ENCODE peak calls at places on chromosomes 5 and 9, in eight cellular contexts. P is GM06990, M is lower leg skin, B is iris pigment epithelial cell, T is A549, A is RWPE1, O is GM23338, I is HTR-8/SVneo. Z is an unnamed sample.

GRCh38 chr5:163978897-163979296 is 473.5 kb downstream of the MAT2B start:
- DNase-seq in M (no peak), A (no peak), I (no peak), B (no peak), T (no peak), P (no peak), O (peak; percentile 35), Z (no peak)

GRCh38 chr5:114477816-114478330 is 116.0 kb downstream of the KCNN2 start:
- DNase-seq in I (no peak), P (no peak), B (no peak), T (no peak), M (no peak), A (no peak), O (no peak), Z (no peak)

GRCh38 chr9:79224672-79225433 is 346.9 kb upstream of the TLE4 start:
- DNase-seq in M (no peak), T (peak; percentile 36), I (peak; percentile 22), A (peak; percentile 83), O (no peak), P (no peak), B (peak; percentile 95), Z (no peak)

GRCh38 chr9:106772523-106773290 is 90.3 kb upstream of the ZNF462 start:
- DNase-seq in P (no peak), I (no peak), O (no peak), A (peak; percentile 41), M (no peak), T (no peak), B (peak; percentile 53), Z (no peak)

GRCh38 chr9:116687074-116687761 is at the start of gene TRIM32:
- DNase-seq in P (peak; percentile 92), M (peak; percentile 85), O (peak; percentile 95), B (peak; percentile 80), T (peak; percentile 88), I (peak; percentile 81), A (peak; percentile 99), Z (peak; percentile 96)

GRCh38 chr9:3962467-3962866 is 337.4 kb downstream of the GLIS3 start:
- DNase-seq in P (no peak), B (peak; percentile 77), T (peak; percentile 82), A (no peak), O (no peak), M (no peak), I (no peak), Z (no peak)

GRCh38 chr5:178077751-178078150 is 35.6 kb upstream of the N4BP3 start:
- DNase-seq in I (no peak), A (no peak), T (no peak), P (no peak), M (no peak), O (peak; percentile 62), B (no peak), Z (no peak)

GRCh38 chr9:131776473-131776872 is 36.6 kb upstream of the RAPGEF1 start:
- DNase-seq in I (no peak), O (peak; percentile 91), M (no peak), T (peak; percentile 31), B (peak; percentile 47), A (peak; percentile 69), P (no peak), Z (no peak)

GRCh38 chr9:127976498-127976897 is 4.3 kb downstream of the EEIG1 start:
- DNase-seq in M (no peak), T (no peak), B (no peak), I (no peak), O (no peak), A (no peak), P (no peak), Z (no peak)

GRCh38 chr5:110900829-110901228 is 162.0 kb downstream of the SLC25A46 start:
- DNase-seq in B (peak; percentile 94), P (no peak), M (no peak), I (no peak), T (peak; percentile 22), A (peak; percentile 78), O (no peak), Z (no peak)

GRCh38 chr5:74500037-74500917 is 140.3 kb downstream of the ENC1 start:
- DNase-seq in T (no peak), B (no peak), O (peak; percentile 32), M (no peak), A (no peak), I (no peak), P (no peak), Z (no peak)

GRCh38 chr5:96297867-96298266 is 135.2 kb downstream of the PCSK1 start:
- DNase-seq in I (no peak), O (no peak), M (no peak), P (no peak), A (no peak), T (peak; percentile 51), B (peak; percentile 99), Z (no peak)

GRCh38 chr9:89622933-89623861 is 18.4 kb downstream of the GADD45G start:
- DNase-seq in B (no peak), T (no peak), I (no peak), A (no peak), O (no peak), M (no peak), P (no peak), Z (no peak)

GRCh38 chr5:156888520-156888919 is 38.4 kb downstream of the PPP1R2B start:
- DNase-seq in I (no peak), B (no peak), P (no peak), O (no peak), T (no peak), M (no peak), A (no peak), Z (no peak)

GRCh38 chr5:95439801-95440493 is 48.8 kb downstream of the FAM81B start:
- DNase-seq in P (no peak), B (no peak), M (no peak), O (peak; percentile 56), A (no peak), I (no peak), T (no peak), Z (no peak)

GRCh38 chr5:51685399-51685798 is 302.2 kb downstream of the ISL1 start:
- DNase-seq in T (no peak), B (no peak), A (no peak), P (no peak), I (no peak), O (no peak), M (no peak), Z (no peak)

GRCh38 chr9:107954303-107954702 is 464.7 kb upstream of the KLF4 start:
- DNase-seq in I (no peak), B (no peak), T (no peak), P (no peak), A (no peak), O (no peak), M (peak; percentile 37), Z (no peak)

GRCh38 chr5:105752801-105753200 is 1917.9 kb downstream of the EFNA5 start:
- DNase-seq in I (no peak), M (no peak), A (no peak), P (no peak), B (peak; percentile 46), T (no peak), O (no peak), Z (no peak)

GRCh38 chr5:402615-403359 is 40.2 kb upstream of the EXOC3 start:
- DNase-seq in A (no peak), M (no peak), T (no peak), B (no peak), O (no peak), P (peak; percentile 75), I (no peak), Z (no peak)

GRCh38 chr9:121622842-121623203 is 28.6 kb upstream of the DAB2IP start:
- DNase-seq in P (no peak), A (no peak), I (no peak), O (no peak), B (peak; percentile 41), T (no peak), M (no peak), Z (no peak)

GRCh38 chr5:154071799-154072781 is 33.3 kb downstream of the MFAP3 start:
- DNase-seq in P (peak; percentile 49), T (peak; percentile 64), A (peak; percentile 90), B (peak; percentile 65), O (peak; percentile 86), I (peak; percentile 81), M (peak; percentile 73), Z (peak; percentile 81)